ENCODE peak calls at places on chromosomes 4 and X, in seven cellular contexts. One of them, this sample, is unnamed.

GRCh38 chr4:87035881-87036509 is 101.2 kb downstream of the AFF1 start:
- DNase-seq in HepG2: no peak
- DNase-seq in K562: no peak
- DNase-seq in SK-N-SH: no peak
- DNase-seq in HCT116: no peak
- DNase-seq in GM12878: no peak
- DNase-seq in H1: no peak
- DNase-seq in this sample: no peak

GRCh38 chrX:14039344-14039743 is 9.7 kb upstream of the GEMIN8 start:
- DNase-seq in H1: no peak
- DNase-seq in HepG2: peak
- DNase-seq in GM12878: no peak
- DNase-seq in HCT116: no peak
- DNase-seq in K562: peak
- DNase-seq in SK-N-SH: peak
- DNase-seq in this sample: peak

GRCh38 chr4:73055241-73055897 is 14.1 kb downstream of the COX18 start:
- DNase-seq in HepG2: no peak
- DNase-seq in H1: no peak
- DNase-seq in SK-N-SH: no peak
- DNase-seq in GM12878: no peak
- DNase-seq in K562: no peak
- DNase-seq in HCT116: no peak
- DNase-seq in this sample: no peak

GRCh38 chrX:46255066-46255465 is 290.2 kb downstream of the ZNF674 start:
- DNase-seq in HCT116: no peak
- DNase-seq in H1: no peak
- DNase-seq in GM12878: no peak
- DNase-seq in SK-N-SH: no peak
- DNase-seq in K562: no peak
- DNase-seq in HepG2: no peak
- DNase-seq in this sample: no peak

GRCh38 chr4:144449623-144450022 is 196.3 kb upstream of the HHIP start:
- DNase-seq in K562: no peak
- DNase-seq in GM12878: no peak
- DNase-seq in HCT116: no peak
- DNase-seq in H1: no peak
- DNase-seq in HepG2: no peak
- DNase-seq in SK-N-SH: no peak
- DNase-seq in this sample: no peak

GRCh38 chrX:18964026-18964425 is 19.9 kb downstream of the PHKA2 start:
- DNase-seq in K562: no peak
- DNase-seq in SK-N-SH: no peak
- DNase-seq in GM12878: no peak
- DNase-seq in HepG2: no peak
- DNase-seq in H1: no peak
- DNase-seq in HCT116: no peak
- DNase-seq in this sample: no peak

GRCh38 chr4:8746523-8747466 is 124.8 kb downstream of the HMX1 start:
- DNase-seq in GM12878: no peak
- DNase-seq in K562: no peak
- DNase-seq in HepG2: no peak
- DNase-seq in H1: peak
- DNase-seq in HCT116: no peak
- DNase-seq in SK-N-SH: no peak
- DNase-seq in this sample: no peak

GRCh38 chrX:3548743-3549441 is 164.6 kb downstream of the PRKX start:
- DNase-seq in HCT116: peak
- DNase-seq in H1: no peak
- DNase-seq in GM12878: no peak
- DNase-seq in K562: no peak
- DNase-seq in SK-N-SH: peak
- DNase-seq in HepG2: peak
- DNase-seq in this sample: no peak

GRCh38 chr4:139242511-139243051 is 37.4 kb downstream of the MGARP start:
- DNase-seq in K562: no peak
- DNase-seq in HepG2: no peak
- DNase-seq in SK-N-SH: no peak
- DNase-seq in GM12878: no peak
- DNase-seq in HCT116: no peak
- DNase-seq in H1: no peak
- DNase-seq in this sample: no peak

GRCh38 chrX:69815519-69815918 is 199.6 kb downstream of the EDA start:
- DNase-seq in GM12878: no peak
- DNase-seq in K562: no peak
- DNase-seq in HCT116: no peak
- DNase-seq in H1: no peak
- DNase-seq in HepG2: no peak
- DNase-seq in SK-N-SH: no peak
- DNase-seq in this sample: no peak

GRCh38 chrX:136049608-136050007 is 64.4 kb downstream of the SLC9A6 start:
- DNase-seq in K562: no peak
- DNase-seq in SK-N-SH: no peak
- DNase-seq in GM12878: no peak
- DNase-seq in H1: no peak
- DNase-seq in HepG2: no peak
- DNase-seq in HCT116: no peak
- DNase-seq in this sample: no peak

GRCh38 chrX:103607385-103608304 is at the start of gene TCEAL3:
- DNase-seq in HCT116: no peak
- DNase-seq in GM12878: no peak
- DNase-seq in SK-N-SH: peak
- DNase-seq in HepG2: no peak
- DNase-seq in K562: no peak
- DNase-seq in H1: peak
- DNase-seq in this sample: no peak

GRCh38 chr4:144597171-144597570 is 48.8 kb upstream of the HHIP start:
- DNase-seq in SK-N-SH: no peak
- DNase-seq in HCT116: no peak
- DNase-seq in GM12878: no peak
- DNase-seq in HepG2: no peak
- DNase-seq in H1: no peak
- DNase-seq in K562: no peak
- DNase-seq in this sample: no peak

GRCh38 chr4:52600275-52600674 is 58.8 kb downstream of the USP46 start:
- DNase-seq in H1: no peak
- DNase-seq in HCT116: no peak
- DNase-seq in K562: no peak
- DNase-seq in HepG2: no peak
- DNase-seq in SK-N-SH: no peak
- DNase-seq in GM12878: no peak
- DNase-seq in this sample: no peak

GRCh38 chr4:107278791-107279481 is 242.8 kb upstream of the DKK2 start:
- DNase-seq in HCT116: no peak
- DNase-seq in K562: no peak
- DNase-seq in HepG2: peak
- DNase-seq in SK-N-SH: no peak
- DNase-seq in GM12878: no peak
- DNase-seq in H1: no peak
- DNase-seq in this sample: no peak

GRCh38 chr4:183182873-183183725 is 84.0 kb downstream of the WWC2 start:
- DNase-seq in SK-N-SH: no peak
- DNase-seq in K562: peak
- DNase-seq in HCT116: peak
- DNase-seq in GM12878: no peak
- DNase-seq in HepG2: peak
- DNase-seq in H1: peak
- DNase-seq in this sample: no peak

GRCh38 chr4:102318526-102318925 is 26.8 kb downstream of the SLC39A8 start:
- DNase-seq in SK-N-SH: no peak
- DNase-seq in H1: no peak
- DNase-seq in K562: no peak
- DNase-seq in HepG2: no peak
- DNase-seq in HCT116: no peak
- DNase-seq in GM12878: no peak
- DNase-seq in this sample: no peak

GRCh38 chrX:154819771-154820341 is 14.6 kb upstream of the MPP1 start:
- DNase-seq in GM12878: no peak
- DNase-seq in SK-N-SH: no peak
- DNase-seq in H1: no peak
- DNase-seq in HepG2: no peak
- DNase-seq in HCT116: no peak
- DNase-seq in K562: peak
- DNase-seq in this sample: no peak

GRCh38 chrX:121106484-121107235 is 59.2 kb downstream of the GLUD2 start:
- DNase-seq in HCT116: no peak
- DNase-seq in SK-N-SH: no peak
- DNase-seq in GM12878: no peak
- DNase-seq in H1: no peak
- DNase-seq in K562: no peak
- DNase-seq in HepG2: no peak
- DNase-seq in this sample: no peak

GRCh38 chrX:138775501-138775900 is 64.0 kb upstream of the FGF13 start:
- DNase-seq in GM12878: no peak
- DNase-seq in HepG2: peak
- DNase-seq in K562: peak
- DNase-seq in SK-N-SH: peak
- DNase-seq in H1: no peak
- DNase-seq in HCT116: no peak
- DNase-seq in this sample: peak

GRCh38 chrX:13293700-13294099 is 26.2 kb downstream of the ATXN3L start:
- DNase-seq in SK-N-SH: no peak
- DNase-seq in K562: no peak
- DNase-seq in HCT116: no peak
- DNase-seq in GM12878: no peak
- DNase-seq in HepG2: no peak
- DNase-seq in H1: no peak
- DNase-seq in this sample: no peak

GRCh38 chr4:40576651-40577480 is 52.8 kb downstream of the RBM47 start:
- DNase-seq in K562: peak
- DNase-seq in SK-N-SH: no peak
- DNase-seq in H1: no peak
- DNase-seq in GM12878: peak
- DNase-seq in HCT116: peak
- DNase-seq in HepG2: peak
- DNase-seq in this sample: peak

GRCh38 chr4:40575846-40576245 is 53.8 kb downstream of the RBM47 start:
- DNase-seq in SK-N-SH: no peak
- DNase-seq in H1: no peak
- DNase-seq in K562: no peak
- DNase-seq in HCT116: no peak
- DNase-seq in HepG2: no peak
- DNase-seq in GM12878: no peak
- DNase-seq in this sample: no peak

GRCh38 chr4:40571208-40571607 is 58.5 kb downstream of the RBM47 start:
- DNase-seq in K562: no peak
- DNase-seq in H1: no peak
- DNase-seq in GM12878: no peak
- DNase-seq in HCT116: no peak
- DNase-seq in SK-N-SH: no peak
- DNase-seq in HepG2: no peak
- DNase-seq in this sample: no peak

GRCh38 chr4:40572692-40573287 is 56.9 kb downstream of the RBM47 start:
- DNase-seq in HCT116: no peak
- DNase-seq in SK-N-SH: no peak
- DNase-seq in K562: no peak
- DNase-seq in H1: no peak
- DNase-seq in HepG2: no peak
- DNase-seq in GM12878: no peak
- DNase-seq in this sample: no peak

DNA sequence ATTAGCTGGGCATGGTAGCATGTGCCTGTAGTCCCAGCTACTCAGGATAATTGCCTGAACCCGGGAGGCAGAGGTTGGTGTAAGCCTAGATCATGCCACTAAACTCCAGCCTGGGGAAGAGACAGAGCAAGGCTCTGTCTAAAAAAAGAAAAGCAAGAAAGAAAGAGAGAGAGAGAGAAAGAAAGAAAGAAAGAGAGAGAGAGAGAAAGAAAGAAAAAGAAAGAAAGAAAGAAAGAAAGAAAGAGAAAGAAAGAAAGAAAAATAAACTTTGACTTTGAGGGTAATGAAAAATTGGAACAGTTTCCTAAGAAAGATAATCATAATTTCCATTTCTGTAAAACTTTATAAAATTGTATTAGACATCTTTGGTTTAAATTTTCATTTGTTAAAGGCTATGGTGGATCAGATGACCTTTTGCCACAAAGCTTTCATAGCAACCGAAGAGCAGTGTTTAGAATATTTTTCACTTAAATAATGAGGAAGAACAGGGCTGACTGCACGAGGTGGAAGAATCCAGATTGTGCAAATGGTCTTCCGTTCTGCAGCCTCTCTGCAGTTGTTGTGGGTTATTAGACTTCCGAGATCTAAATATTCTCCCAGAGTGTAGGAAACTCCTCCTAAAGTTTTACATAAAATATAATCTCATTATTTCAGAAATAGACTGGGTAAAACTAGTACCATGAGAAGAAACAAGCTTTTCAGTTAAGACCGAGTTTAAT is 55.9 kb downstream of the RBM47 start:
- DNase-seq in K562: no peak
- DNase-seq in GM12878: peak
- DNase-seq in H1: no peak
- DNase-seq in SK-N-SH: no peak
- DNase-seq in HepG2: no peak
- DNase-seq in HCT116: no peak
- DNase-seq in this sample: no peak
- TF ChIP-seq JUND in K562: no peak
- TF ChIP-seq JUND in GM12878: no peak
- TF ChIP-seq JUND in H1: no peak
- TF ChIP-seq JUND in SK-N-SH: no peak
- TF ChIP-seq JUND in HepG2: no peak
- TF ChIP-seq JUND in HCT116: no peak
- TF ChIP-seq JUND in this sample: no peak

DNA sequence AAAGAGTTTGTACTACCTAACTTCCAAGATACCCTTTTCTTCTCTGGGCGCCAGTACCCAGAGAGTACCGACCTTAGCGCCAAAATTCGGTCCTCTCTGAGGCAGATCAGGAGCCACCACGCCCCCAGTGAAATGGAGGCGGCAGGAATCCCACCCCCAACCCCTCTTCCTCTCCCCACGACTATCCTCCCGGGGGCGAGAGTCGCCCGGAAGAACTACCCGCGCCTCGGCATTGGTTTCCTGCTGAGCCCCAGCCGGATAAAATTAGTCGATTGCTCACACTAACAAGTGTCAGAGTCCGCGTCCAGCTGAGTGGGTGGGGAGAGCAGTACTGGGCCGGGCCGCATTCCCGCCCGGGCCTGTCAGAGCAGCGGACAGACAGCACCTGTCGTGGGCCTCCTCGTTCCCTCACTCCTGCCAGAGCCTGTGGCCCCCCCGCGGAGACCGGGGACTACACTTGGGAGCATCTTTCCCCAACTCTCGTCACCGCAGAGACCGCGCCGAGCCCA is 78.7 kb downstream of the RLIM start:
- DNase-seq in K562: peak
- DNase-seq in HepG2: peak
- DNase-seq in SK-N-SH: peak
- DNase-seq in H1: peak
- DNase-seq in GM12878: no peak
- DNase-seq in HCT116: no peak
- DNase-seq in this sample: peak
- TF ChIP-seq JUND in K562: no peak
- TF ChIP-seq JUND in HepG2: no peak
- TF ChIP-seq JUND in SK-N-SH: no peak
- TF ChIP-seq JUND in H1: no peak
- TF ChIP-seq JUND in GM12878: no peak
- TF ChIP-seq JUND in HCT116: no peak
- TF ChIP-seq JUND in this sample: no peak

GRCh38 chr4:155077860-155078259 is 130.6 kb upstream of the NPY2R start:
- DNase-seq in HepG2: no peak
- DNase-seq in HCT116: no peak
- DNase-seq in GM12878: no peak
- DNase-seq in SK-N-SH: no peak
- DNase-seq in H1: peak
- DNase-seq in K562: no peak
- DNase-seq in this sample: no peak
- TF ChIP-seq JUND in HepG2: no peak
- TF ChIP-seq JUND in HCT116: no peak
- TF ChIP-seq JUND in GM12878: no peak
- TF ChIP-seq JUND in SK-N-SH: no peak
- TF ChIP-seq JUND in H1: no peak
- TF ChIP-seq JUND in K562: no peak
- TF ChIP-seq JUND in this sample: no peak

GRCh38 chrX:39907964-39908616 is 189.7 kb downstream of the BCOR start:
- DNase-seq in H1: no peak
- DNase-seq in K562: no peak
- DNase-seq in HepG2: peak
- DNase-seq in HCT116: peak
- DNase-seq in SK-N-SH: peak
- DNase-seq in GM12878: no peak
- DNase-seq in this sample: no peak
- TF ChIP-seq JUND in H1: no peak
- TF ChIP-seq JUND in K562: no peak
- TF ChIP-seq JUND in HepG2: no peak
- TF ChIP-seq JUND in HCT116: peak
- TF ChIP-seq JUND in SK-N-SH: peak
- TF ChIP-seq JUND in GM12878: no peak
- TF ChIP-seq JUND in this sample: no peak

This sample was measured in T47D.